ENCODE peak calls at places on chromosome 21, in nine cellular contexts. U is body of pancreas, D is omental fat pad, H is HL-60, Y is fibroblast of lung, K is neural crest cell, O is testis, X is fibroblast of pulmonary artery, N is esophagus muscularis mucosa. B is an unnamed sample.

GRCh38 chr21:33674226-33674625 is 31.9 kb downstream of the ITSN1 start:
- DNase-seq in U (no peak), D (no peak), H (no peak), Y (no peak), K (no peak), O (no peak), X (no peak), N (no peak), B (no peak)

GRCh38 chr21:28805885-28806284 is 186.8 kb downstream of the LTN1 start:
- DNase-seq in U (no peak), D (no peak), H (no peak), Y (peak; percentile 98), K (no peak), O (peak; percentile 63), X (peak; percentile 97), N (no peak), B (no peak)

GRCh38 chr21:33801424-33802405 is 113.9 kb downstream of the ATP5PO start:
- DNase-seq in U (peak; percentile 53), D (no peak), H (no peak), Y (peak; percentile 43), K (no peak), O (no peak), X (peak; percentile 11), N (no peak), B (no peak)

GRCh38 chr21:26438976-26439375 is 134.1 kb downstream of the CYYR1 start:
- DNase-seq in U (no peak), D (no peak), H (no peak), Y (no peak), K (no peak), O (no peak), X (no peak), N (no peak), B (no peak)

GRCh38 chr21:35578831-35579470 is 481.4 kb downstream of the SETD4 start:
- DNase-seq in U (no peak), D (no peak), H (no peak), Y (peak; percentile 66), K (peak; percentile 29), O (no peak), X (peak; percentile 25), N (no peak), B (no peak)

GRCh38 chr21:46120301-46121285 is 22.7 kb downstream of the COL6A2 start:
- DNase-seq in U (peak; percentile 7), D (peak; percentile 11), H (no peak), Y (no peak), K (no peak), O (peak; percentile 6), X (no peak), N (no peak), B (peak; percentile 61)

GRCh38 chr21:44489962-44490361 is 34.7 kb downstream of the LRRC3 start:
- DNase-seq in U (no peak), D (no peak), H (no peak), Y (no peak), K (no peak), O (no peak), X (no peak), N (no peak), B (no peak)

GRCh38 chr21:34743831-34744230 is 75.0 kb downstream of the CLIC6 start:
- DNase-seq in U (peak; percentile 34), D (no peak), H (no peak), Y (peak; percentile 84), K (no peak), O (no peak), X (peak; percentile 36), N (no peak), B (no peak)

GRCh38 chr21:44987886-44988606 is 48.2 kb downstream of the SLX9 start:
- DNase-seq in U (peak; percentile 9), D (no peak), H (no peak), Y (no peak), K (no peak), O (no peak), X (no peak), N (no peak), B (no peak)

DNA sequence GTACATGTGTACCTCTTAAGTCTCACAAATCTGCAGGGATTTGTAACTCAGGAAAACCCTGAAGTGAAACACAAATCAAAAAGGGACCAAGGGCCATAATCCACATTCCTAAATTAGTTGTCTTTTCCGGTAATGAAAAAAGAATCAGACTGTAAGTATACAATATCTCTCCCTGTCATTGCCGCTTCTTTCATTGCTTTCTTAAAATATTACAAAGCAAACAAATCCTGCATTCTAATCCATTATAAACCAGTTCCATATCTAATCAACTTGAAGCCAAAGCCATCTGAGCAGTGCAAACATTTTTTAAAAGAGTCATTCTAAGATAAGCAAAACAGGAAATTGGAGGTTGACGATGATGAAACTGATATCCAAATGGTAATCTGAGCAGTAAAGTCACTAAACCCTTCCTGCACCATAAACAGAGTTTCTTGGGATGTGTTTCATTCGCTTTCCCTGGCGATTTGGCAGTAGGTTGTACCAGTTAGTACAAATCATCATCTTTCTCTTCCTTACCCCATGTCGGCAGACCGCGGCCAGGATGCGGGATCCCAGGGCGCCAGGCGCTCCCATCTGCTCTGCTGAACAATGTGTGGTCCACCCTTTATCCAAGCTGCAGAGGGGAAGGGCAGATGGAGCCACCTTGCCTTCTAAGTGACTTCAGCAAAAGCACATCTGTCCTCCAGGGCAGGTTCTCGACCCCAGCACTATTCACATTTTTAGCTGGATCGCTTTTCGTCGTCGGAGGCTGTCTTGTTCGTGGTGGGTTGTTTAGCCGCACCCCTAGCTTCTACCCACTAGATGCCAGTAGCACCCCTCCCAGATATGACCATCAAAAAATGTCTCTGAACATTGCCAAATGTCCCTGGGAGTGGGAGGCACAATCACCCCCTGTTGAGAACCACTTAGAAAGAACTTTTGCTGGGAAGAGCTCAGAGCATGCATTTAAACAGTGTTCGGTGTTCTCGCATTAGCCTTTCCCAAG is 58.4 kb upstream of the SIM2 start:
- DNase-seq in U (no peak), D (no peak), H (no peak), Y (no peak), K (no peak), O (no peak), X (no peak), N (no peak), B (no peak)
- TF ChIP-seq CTCF in U (no peak), D (no peak), H (no peak), Y (no peak), K (no peak), O (no peak), X (no peak), N (no peak), B (peak; percentile 39)

DNA sequence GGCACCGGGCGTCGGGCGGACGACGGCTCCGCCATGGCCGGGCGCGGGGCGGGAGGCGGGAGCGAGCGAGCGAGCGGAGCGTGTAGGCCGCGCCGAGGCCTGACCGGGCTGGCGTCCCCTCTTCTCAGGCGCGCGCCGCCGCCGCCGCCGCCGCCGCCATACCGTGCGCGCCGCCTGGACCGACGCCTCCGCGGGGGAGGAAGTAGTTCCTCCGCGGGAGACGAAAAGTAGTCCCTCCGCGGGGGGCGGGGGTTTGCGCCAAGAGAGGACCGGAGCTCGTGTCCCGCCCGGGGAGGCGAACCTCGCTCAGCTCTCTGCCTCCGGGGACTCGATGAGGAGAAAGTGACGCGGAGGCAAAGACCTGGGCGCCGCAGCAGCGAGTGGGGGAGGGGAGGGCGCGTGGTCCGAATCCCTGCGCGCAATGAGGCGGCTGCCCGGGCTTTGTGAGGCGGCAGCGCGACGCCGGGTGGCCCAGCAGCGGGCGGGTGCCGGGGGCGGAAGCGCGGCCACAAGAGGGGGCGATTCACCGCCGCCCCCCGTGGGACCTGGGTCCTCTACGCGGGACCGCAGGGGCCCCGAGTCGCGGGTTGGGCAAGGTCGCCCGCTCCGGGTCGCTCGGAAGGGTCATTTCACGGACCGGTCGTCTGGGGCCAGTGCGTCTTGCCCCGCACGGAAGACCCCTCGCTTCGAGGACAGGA is at the start of gene BRWD1:
- DNase-seq in U (peak; percentile 81), D (peak; percentile 48), H (peak; percentile 87), Y (peak; percentile 87), K (peak; percentile 78), O (peak; percentile 87), X (peak; percentile 84), N (peak; percentile 94), B (peak; percentile 85)
- TF ChIP-seq CTCF in U (peak; percentile 16), D (no peak), H (no peak), Y (no peak), K (peak; percentile 49), O (peak; percentile 34), X (no peak), N (peak; percentile 52), B (peak; percentile 45)

GRCh38 chr21:31623664-31624063 is 35.8 kb upstream of the SOD1 start:
- DNase-seq in U (no peak), D (no peak), H (no peak), Y (no peak), K (no peak), O (no peak), X (peak; percentile 4), N (no peak), B (no peak)
- TF ChIP-seq CTCF in U (no peak), D (no peak), H (no peak), Y (peak; percentile 11), K (no peak), O (no peak), X (no peak), N (no peak), B (peak; percentile 52)

GRCh38 chr21:32359719-32360260 is 33.0 kb downstream of the URB1 start:
- DNase-seq in U (no peak), D (no peak), H (no peak), Y (no peak), K (no peak), O (peak; percentile 65), X (peak; percentile 21), N (no peak), B (no peak)
- TF ChIP-seq CTCF in U (no peak), D (no peak), H (no peak), Y (peak; percentile 25), K (no peak), O (peak; percentile 20), X (peak; percentile 35), N (no peak), B (no peak)

DNA sequence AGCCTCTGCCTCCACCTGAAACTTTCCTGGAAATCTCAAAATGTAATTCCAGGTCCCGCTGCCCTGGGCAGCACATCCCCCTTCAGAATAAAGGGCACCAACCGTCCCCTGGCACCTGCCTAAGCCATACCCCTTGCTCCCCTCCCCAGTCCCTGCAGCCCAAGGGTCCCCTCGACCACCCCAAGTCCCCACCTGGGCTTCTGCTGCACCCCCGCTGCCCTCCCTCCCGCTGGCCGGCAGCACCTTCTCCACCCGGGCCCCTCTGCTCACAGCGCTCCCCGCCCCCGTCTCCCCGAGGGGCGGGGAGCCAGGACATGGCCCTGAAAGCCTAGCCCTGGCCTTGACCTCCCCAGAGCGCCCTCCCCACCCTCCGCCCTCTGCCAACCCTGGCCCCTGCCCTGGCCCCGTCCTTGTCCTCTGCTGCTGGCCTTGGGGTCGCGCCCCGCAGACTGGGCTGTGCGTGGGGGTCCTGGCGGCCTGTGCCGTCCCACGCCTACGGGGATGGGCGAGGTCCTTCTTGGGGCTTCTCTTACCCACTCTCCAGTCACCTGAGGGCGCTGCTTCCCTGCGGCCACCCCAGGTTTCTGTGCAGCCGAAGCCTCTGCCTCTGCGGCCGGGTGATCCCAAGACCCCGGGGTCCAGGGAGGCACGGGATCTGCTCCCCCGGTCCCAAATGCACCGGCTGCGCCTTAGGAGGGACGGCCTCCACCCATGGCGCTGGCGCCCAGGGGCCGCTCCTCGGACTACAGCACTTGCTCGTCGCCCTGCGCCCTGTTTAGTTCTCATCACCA is 41.7 kb downstream of the WDR4 start:
- DNase-seq in U (no peak), D (no peak), H (no peak), Y (no peak), K (no peak), O (no peak), X (no peak), N (peak; percentile 78), B (peak; percentile 65)
- TF ChIP-seq CTCF in U (no peak), D (no peak), H (no peak), Y (no peak), K (no peak), O (no peak), X (no peak), N (no peak), B (no peak)